ENCODE peak calls at places on chromosomes 6 and 20, in six cellular contexts. One of them, this sample, is unnamed. For H3K4me1, the result is how much of the 10 kb centered on the place peaks cover.

GRCh38 chr20:61251529-61252393 is at the start of gene CDH4:
- DNase-seq in OCI-LY7: no peak
- DNase-seq in GM23338: peak
- DNase-seq in SK-N-SH: peak
- DNase-seq in neural progenitor cell: peak
- DNase-seq in GM23248: peak
- DNase-seq in this sample: no peak

GRCh38 chr6:52390361-52390727 is 28.4 kb downstream of the PAQR8 start:
- DNase-seq in GM23248: peak
- DNase-seq in neural progenitor cell: no peak
- DNase-seq in SK-N-SH: peak
- DNase-seq in OCI-LY7: peak
- DNase-seq in GM23338: no peak
- DNase-seq in this sample: peak

GRCh38 chr6:29967379-29968010 is 25.2 kb downstream of the HLA-A start:
- DNase-seq in GM23338: no peak
- DNase-seq in OCI-LY7: peak
- DNase-seq in SK-N-SH: no peak
- DNase-seq in GM23248: peak
- DNase-seq in neural progenitor cell: peak
- DNase-seq in this sample: peak

GRCh38 chr20:53077373-53078205 is 105.4 kb downstream of the TSHZ2 start:
- DNase-seq in GM23338: no peak
- DNase-seq in OCI-LY7: no peak
- DNase-seq in neural progenitor cell: no peak
- DNase-seq in SK-N-SH: no peak
- DNase-seq in GM23248: peak
- DNase-seq in this sample: peak

GRCh38 chr20:12321746-12322145 is 404.1 kb downstream of the BTBD3 start:
- DNase-seq in GM23338: no peak
- DNase-seq in neural progenitor cell: no peak
- DNase-seq in GM23248: no peak
- DNase-seq in OCI-LY7: no peak
- DNase-seq in SK-N-SH: no peak
- DNase-seq in this sample: no peak

GRCh38 chr20:44706371-44707258 is 8.6 kb upstream of the CCN5 start:
- DNase-seq in neural progenitor cell: no peak
- DNase-seq in SK-N-SH: no peak
- DNase-seq in GM23338: no peak
- DNase-seq in OCI-LY7: no peak
- DNase-seq in GM23248: peak
- DNase-seq in this sample: no peak

GRCh38 chr6:32371204-32371603 is 499 bp downstream of the TSBP1 start:
- DNase-seq in SK-N-SH: no peak
- DNase-seq in GM23338: no peak
- DNase-seq in neural progenitor cell: no peak
- DNase-seq in GM23248: peak
- DNase-seq in OCI-LY7: no peak
- DNase-seq in this sample: peak

GRCh38 chr20:52340036-52340634 is 148.6 kb upstream of the ZFP64 start:
- DNase-seq in GM23338: peak
- DNase-seq in OCI-LY7: no peak
- DNase-seq in SK-N-SH: no peak
- DNase-seq in GM23248: peak
- DNase-seq in neural progenitor cell: no peak
- DNase-seq in this sample: peak

GRCh38 chr6:43639984-43640800 is 4.6 kb downstream of the MAD2L1BP start:
- DNase-seq in GM23248: no peak
- DNase-seq in SK-N-SH: peak
- DNase-seq in GM23338: no peak
- DNase-seq in OCI-LY7: no peak
- DNase-seq in neural progenitor cell: no peak
- DNase-seq in this sample: no peak

GRCh38 chr6:68189217-68189616 is 445.9 kb upstream of the ADGRB3 start:
- DNase-seq in GM23248: no peak
- DNase-seq in neural progenitor cell: no peak
- DNase-seq in GM23338: no peak
- DNase-seq in SK-N-SH: no peak
- DNase-seq in OCI-LY7: no peak
- DNase-seq in this sample: no peak

GRCh38 chr6:4008324-4009047 is 70.5 kb downstream of the FAM217A start:
- DNase-seq in neural progenitor cell: no peak
- DNase-seq in SK-N-SH: peak
- DNase-seq in GM23338: peak
- DNase-seq in OCI-LY7: peak
- DNase-seq in GM23248: peak
- DNase-seq in this sample: peak

GRCh38 chr6:25447570-25447929 is 168.4 kb downstream of the CARMIL1 start:
- DNase-seq in OCI-LY7: no peak
- DNase-seq in neural progenitor cell: no peak
- DNase-seq in SK-N-SH: no peak
- DNase-seq in GM23248: no peak
- DNase-seq in GM23338: no peak
- DNase-seq in this sample: no peak

GRCh38 chr20:45361794-45362193 is 1.2 kb upstream of the SYS1 start:
- DNase-seq in neural progenitor cell: no peak
- DNase-seq in GM23338: no peak
- DNase-seq in SK-N-SH: no peak
- DNase-seq in GM23248: no peak
- DNase-seq in OCI-LY7: no peak
- DNase-seq in this sample: no peak

GRCh38 chr6:91580635-91581034 is 993.8 kb upstream of the MAP3K7 start:
- DNase-seq in neural progenitor cell: no peak
- DNase-seq in SK-N-SH: no peak
- DNase-seq in OCI-LY7: no peak
- DNase-seq in GM23338: no peak
- DNase-seq in GM23248: no peak
- DNase-seq in this sample: peak

GRCh38 chr6:134000443-134000842 is 47.4 kb downstream of the TBPL1 start:
- DNase-seq in GM23248: no peak
- DNase-seq in GM23338: no peak
- DNase-seq in neural progenitor cell: no peak
- DNase-seq in OCI-LY7: no peak
- DNase-seq in SK-N-SH: no peak
- DNase-seq in this sample: peak

GRCh38 chr6:106514281-106514885 is 114.9 kb downstream of the RTN4IP1 start:
- DNase-seq in GM23338: no peak
- DNase-seq in OCI-LY7: peak
- DNase-seq in SK-N-SH: no peak
- DNase-seq in GM23248: no peak
- DNase-seq in neural progenitor cell: no peak
- DNase-seq in this sample: peak

GRCh38 chr6:5997420-5998093 is 9.2 kb downstream of the NRN1 start:
- DNase-seq in OCI-LY7: peak
- DNase-seq in GM23248: peak
- DNase-seq in GM23338: peak
- DNase-seq in neural progenitor cell: peak
- DNase-seq in SK-N-SH: peak
- DNase-seq in this sample: no peak

GRCh38 chr6:116507324-116507723 is 4.1 kb upstream of the CALHM5 start:
- DNase-seq in GM23248: peak
- DNase-seq in OCI-LY7: no peak
- DNase-seq in SK-N-SH: no peak
- DNase-seq in GM23338: no peak
- DNase-seq in neural progenitor cell: no peak
- DNase-seq in this sample: peak

GRCh38 chr20:41316602-41317535 is 662 bp downstream of the ZHX3 start:
- DNase-seq in SK-N-SH: peak
- DNase-seq in GM23338: peak
- DNase-seq in neural progenitor cell: peak
- DNase-seq in GM23248: peak
- DNase-seq in OCI-LY7: peak
- DNase-seq in this sample: peak

GRCh38 chr6:16595514-16595913 is 165.7 kb downstream of the ATXN1 start:
- DNase-seq in SK-N-SH: no peak
- DNase-seq in GM23338: no peak
- DNase-seq in neural progenitor cell: no peak
- DNase-seq in GM23248: no peak
- DNase-seq in OCI-LY7: no peak
- DNase-seq in this sample: no peak

GRCh38 chr6:15663057-15663638 is 320 bp upstream of the DTNBP1 start:
- DNase-seq in neural progenitor cell: no peak
- DNase-seq in GM23338: no peak
- DNase-seq in OCI-LY7: no peak
- DNase-seq in SK-N-SH: peak
- DNase-seq in GM23248: peak
- DNase-seq in this sample: peak

GRCh38 chr20:53068241-53068640 is 96.1 kb downstream of the TSHZ2 start:
- DNase-seq in SK-N-SH: no peak
- DNase-seq in GM23248: no peak
- DNase-seq in GM23338: no peak
- DNase-seq in OCI-LY7: no peak
- DNase-seq in neural progenitor cell: no peak
- DNase-seq in this sample: no peak

GRCh38 chr20:47438464-47439381 is 63.0 kb upstream of the NCOA3 start:
- DNase-seq in neural progenitor cell: no peak
- DNase-seq in SK-N-SH: no peak
- DNase-seq in OCI-LY7: peak
- DNase-seq in GM23248: no peak
- DNase-seq in GM23338: peak
- DNase-seq in this sample: peak

GRCh38 chr6:121515615-121516265 is 80.3 kb downstream of the GJA1 start:
- DNase-seq in SK-N-SH: no peak
- DNase-seq in OCI-LY7: no peak
- DNase-seq in GM23338: no peak
- DNase-seq in GM23248: peak
- DNase-seq in neural progenitor cell: no peak
- DNase-seq in this sample: no peak

GRCh38 chr6:90383212-90383611 is 86.6 kb upstream of the BACH2 start:
- DNase-seq in GM23248: no peak
- DNase-seq in OCI-LY7: peak
- DNase-seq in SK-N-SH: no peak
- DNase-seq in GM23338: no peak
- DNase-seq in neural progenitor cell: no peak
- DNase-seq in this sample: no peak

GRCh38 chr6:25342784-25343183 is 63.6 kb downstream of the CARMIL1 start:
- DNase-seq in OCI-LY7: peak
- DNase-seq in GM23248: peak
- DNase-seq in neural progenitor cell: no peak
- DNase-seq in GM23338: no peak
- DNase-seq in SK-N-SH: peak
- DNase-seq in this sample: no peak

GRCh38 chr6:75906871-75907270 is 157.8 kb downstream of the MYO6 start:
- DNase-seq in SK-N-SH: no peak
- DNase-seq in OCI-LY7: no peak
- DNase-seq in GM23338: no peak
- DNase-seq in neural progenitor cell: no peak
- DNase-seq in GM23248: no peak
- DNase-seq in this sample: no peak

GRCh38 chr6:75907444-75907843 is 158.4 kb downstream of the MYO6 start:
- DNase-seq in GM23338: no peak
- DNase-seq in SK-N-SH: no peak
- DNase-seq in GM23248: no peak
- DNase-seq in OCI-LY7: no peak
- DNase-seq in neural progenitor cell: no peak
- DNase-seq in this sample: no peak
- TF ChIP-seq EZH2phosphoT487 in GM23338: no peak
- TF ChIP-seq EZH2phosphoT487 in SK-N-SH: no peak
- TF ChIP-seq EZH2phosphoT487 in GM23248: no peak
- TF ChIP-seq EZH2phosphoT487 in OCI-LY7: no peak
- TF ChIP-seq EZH2phosphoT487 in neural progenitor cell: no peak
- TF ChIP-seq EZH2phosphoT487 in this sample: no peak

GRCh38 chr6:50825375-50826036 is 6.8 kb downstream of the TFAP2B start:
- DNase-seq in OCI-LY7: no peak
- DNase-seq in GM23338: no peak
- DNase-seq in SK-N-SH: no peak
- DNase-seq in neural progenitor cell: no peak
- DNase-seq in GM23248: no peak
- DNase-seq in this sample: no peak
- H3K4me3 ChIP-seq in OCI-LY7: no peak
- H3K4me3 ChIP-seq in GM23338: peak
- H3K4me3 ChIP-seq in SK-N-SH: peak
- H3K4me3 ChIP-seq in neural progenitor cell: no peak
- H3K4me3 ChIP-seq in GM23248: no peak
- H3K4me3 ChIP-seq in this sample: no peak

GRCh38 chr20:62984666-62985065 is 22.1 kb downstream of the BHLHE23 start:
- DNase-seq in SK-N-SH: no peak
- DNase-seq in GM23248: no peak
- DNase-seq in GM23338: no peak
- DNase-seq in neural progenitor cell: no peak
- DNase-seq in OCI-LY7: no peak
- DNase-seq in this sample: no peak

GRCh38 chr20:62985089-62985778 is 21.5 kb downstream of the BHLHE23 start:
- DNase-seq in GM23338: no peak
- DNase-seq in OCI-LY7: no peak
- DNase-seq in GM23248: no peak
- DNase-seq in neural progenitor cell: no peak
- DNase-seq in SK-N-SH: no peak
- DNase-seq in this sample: no peak

GRCh38 chr20:62980970-62981369 is 25.8 kb downstream of the BHLHE23 start:
- DNase-seq in GM23338: peak
- DNase-seq in GM23248: peak
- DNase-seq in OCI-LY7: peak
- DNase-seq in SK-N-SH: peak
- DNase-seq in neural progenitor cell: peak
- DNase-seq in this sample: peak

GRCh38 chr20:62982124-62983075 is 24.4 kb downstream of the BHLHE23 start:
- DNase-seq in GM23248: no peak
- DNase-seq in neural progenitor cell: no peak
- DNase-seq in OCI-LY7: no peak
- DNase-seq in GM23338: no peak
- DNase-seq in SK-N-SH: no peak
- DNase-seq in this sample: no peak

GRCh38 chr20:62983210-62983609 is 23.6 kb downstream of the BHLHE23 start:
- DNase-seq in neural progenitor cell: no peak
- DNase-seq in GM23248: no peak
- DNase-seq in OCI-LY7: no peak
- DNase-seq in GM23338: no peak
- DNase-seq in SK-N-SH: no peak
- DNase-seq in this sample: no peak
- H3K4me1 ChIP-seq in neural progenitor cell: under half
- H3K4me1 ChIP-seq in GM23248: under half
- H3K4me1 ChIP-seq in OCI-LY7: under half
- H3K4me1 ChIP-seq in GM23338: under half
- H3K4me1 ChIP-seq in SK-N-SH: under half
- H3K4me1 ChIP-seq in this sample: under half

DNA sequence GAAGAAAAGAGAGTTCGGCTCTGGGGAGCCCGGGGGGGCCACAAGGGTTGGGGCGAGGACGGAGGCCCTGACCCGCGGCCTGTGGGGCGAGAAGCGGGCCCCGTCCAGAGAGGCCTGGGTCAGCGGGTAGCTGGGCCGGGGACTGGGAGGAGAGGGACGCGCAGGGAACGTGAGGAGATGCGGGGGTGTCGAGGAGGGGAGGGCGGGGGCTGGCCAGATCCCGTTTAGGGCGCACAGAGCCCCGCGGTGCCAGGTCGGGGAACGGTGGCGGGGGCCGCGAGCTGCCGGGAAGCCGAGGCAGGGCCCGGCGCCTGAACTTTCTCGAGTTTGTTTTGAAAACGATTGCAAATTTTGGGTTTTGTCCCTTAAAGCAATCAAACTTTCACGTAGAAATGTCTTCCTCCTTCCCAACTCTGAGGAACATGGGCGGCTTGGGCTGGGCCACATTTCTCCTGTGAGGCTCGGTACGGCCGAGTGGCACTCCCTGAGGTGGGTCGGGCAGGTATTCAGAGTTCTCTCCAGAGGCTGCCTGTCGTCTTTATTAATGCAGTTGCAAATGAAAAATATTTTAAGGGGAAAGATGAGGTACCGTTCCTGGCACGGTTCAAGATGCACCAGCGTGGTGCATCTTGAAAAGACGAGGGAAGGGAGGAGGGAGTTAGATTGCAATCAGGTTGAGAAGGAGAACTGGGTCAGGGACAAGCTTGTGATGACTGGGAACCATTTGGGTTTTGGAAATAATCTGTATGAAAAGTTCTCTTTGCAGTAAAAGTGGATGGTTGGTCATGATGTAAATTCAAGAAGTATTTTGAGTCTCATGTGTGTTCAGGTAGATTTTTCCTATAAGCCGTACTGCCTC is 972 bp downstream of the RNF8 start:
- DNase-seq in OCI-LY7: peak
- DNase-seq in GM23338: peak
- DNase-seq in neural progenitor cell: peak
- DNase-seq in SK-N-SH: peak
- DNase-seq in GM23248: peak
- DNase-seq in this sample: peak
- TF ChIP-seq EZH2phosphoT487 in OCI-LY7: no peak
- TF ChIP-seq EZH2phosphoT487 in GM23338: no peak
- TF ChIP-seq EZH2phosphoT487 in neural progenitor cell: no peak
- TF ChIP-seq EZH2phosphoT487 in SK-N-SH: no peak
- TF ChIP-seq EZH2phosphoT487 in GM23248: no peak
- TF ChIP-seq EZH2phosphoT487 in this sample: no peak